ENCODE peak calls at places on chromosomes 3 and 15, in six cellular contexts. One of them, this sample, is unnamed.

GRCh38 chr15:69056365-69056764 is 41.9 kb downstream of the NOX5 start:
- DNase-seq in body of pancreas: no peak
- DNase-seq in stomach: no peak
- DNase-seq in ovary: no peak
- DNase-seq in heart left ventricle: no peak
- DNase-seq in HepG2: no peak
- DNase-seq in this sample: no peak

GRCh38 chr3:196246612-196247308 is 30.4 kb downstream of the SLC51A start:
- DNase-seq in body of pancreas: no peak
- DNase-seq in stomach: no peak
- DNase-seq in ovary: no peak
- DNase-seq in heart left ventricle: no peak
- DNase-seq in HepG2: no peak
- DNase-seq in this sample: no peak

GRCh38 chr3:23480324-23480704 is 277.2 kb downstream of the UBE2E2 start:
- DNase-seq in body of pancreas: no peak
- DNase-seq in stomach: no peak
- DNase-seq in ovary: no peak
- DNase-seq in heart left ventricle: no peak
- DNase-seq in HepG2: no peak
- DNase-seq in this sample: no peak

GRCh38 chr15:76011611-76012010 is 613 bp downstream of the NRG4 start:
- DNase-seq in body of pancreas: no peak
- DNase-seq in stomach: no peak
- DNase-seq in ovary: no peak
- DNase-seq in heart left ventricle: no peak
- DNase-seq in HepG2: no peak
- DNase-seq in this sample: no peak

GRCh38 chr15:60751985-60752952 is 273.3 kb upstream of the ICE2 start:
- DNase-seq in body of pancreas: peak
- DNase-seq in stomach: peak
- DNase-seq in ovary: peak
- DNase-seq in heart left ventricle: no peak
- DNase-seq in HepG2: peak
- DNase-seq in this sample: peak

GRCh38 chr3:175433026-175433668 is 574.0 kb downstream of the NAALADL2 start:
- DNase-seq in body of pancreas: no peak
- DNase-seq in stomach: no peak
- DNase-seq in ovary: no peak
- DNase-seq in heart left ventricle: no peak
- DNase-seq in HepG2: no peak
- DNase-seq in this sample: no peak

GRCh38 chr3:53721187-53721946 is 124.9 kb downstream of the CHDH start:
- DNase-seq in body of pancreas: no peak
- DNase-seq in stomach: no peak
- DNase-seq in ovary: no peak
- DNase-seq in heart left ventricle: no peak
- DNase-seq in HepG2: no peak
- DNase-seq in this sample: no peak

GRCh38 chr3:14879161-14879888 is 60.6 kb downstream of the FGD5 start:
- DNase-seq in body of pancreas: no peak
- DNase-seq in stomach: no peak
- DNase-seq in ovary: no peak
- DNase-seq in heart left ventricle: no peak
- DNase-seq in HepG2: no peak
- DNase-seq in this sample: peak

GRCh38 chr3:123070471-123070870 is 3.6 kb downstream of the PDIA5 start:
- DNase-seq in body of pancreas: no peak
- DNase-seq in stomach: no peak
- DNase-seq in ovary: no peak
- DNase-seq in heart left ventricle: no peak
- DNase-seq in HepG2: no peak
- DNase-seq in this sample: no peak

GRCh38 chr15:27250223-27250622 is 279.2 kb downstream of the GABRG3 start:
- DNase-seq in body of pancreas: no peak
- DNase-seq in stomach: no peak
- DNase-seq in ovary: no peak
- DNase-seq in heart left ventricle: no peak
- DNase-seq in HepG2: no peak
- DNase-seq in this sample: no peak

GRCh38 chr3:51692980-51693395 is 13.9 kb upstream of the GRM2 start:
- DNase-seq in body of pancreas: no peak
- DNase-seq in stomach: no peak
- DNase-seq in ovary: no peak
- DNase-seq in heart left ventricle: no peak
- DNase-seq in HepG2: no peak
- DNase-seq in this sample: no peak

GRCh38 chr3:185175370-185175987 is 22.6 kb upstream of the C3orf70 start:
- DNase-seq in body of pancreas: no peak
- DNase-seq in stomach: peak
- DNase-seq in ovary: peak
- DNase-seq in heart left ventricle: peak
- DNase-seq in HepG2: peak
- DNase-seq in this sample: no peak

GRCh38 chr3:136612512-136612911 is 139.7 kb downstream of the STAG1 start:
- DNase-seq in body of pancreas: no peak
- DNase-seq in stomach: no peak
- DNase-seq in ovary: no peak
- DNase-seq in heart left ventricle: no peak
- DNase-seq in HepG2: no peak
- DNase-seq in this sample: no peak

GRCh38 chr15:101487060-101487459 is 2.4 kb downstream of the PCSK6 start:
- DNase-seq in body of pancreas: no peak
- DNase-seq in stomach: no peak
- DNase-seq in ovary: no peak
- DNase-seq in heart left ventricle: no peak
- DNase-seq in HepG2: no peak
- DNase-seq in this sample: no peak

GRCh38 chr15:38128389-38128788 is 124.2 kb upstream of the SPRED1 start:
- DNase-seq in body of pancreas: no peak
- DNase-seq in stomach: no peak
- DNase-seq in ovary: no peak
- DNase-seq in heart left ventricle: no peak
- DNase-seq in HepG2: no peak
- DNase-seq in this sample: no peak

GRCh38 chr15:62059818-62060115 is 480 bp downstream of the VPS13C start:
- DNase-seq in body of pancreas: peak
- DNase-seq in stomach: peak
- DNase-seq in ovary: peak
- DNase-seq in heart left ventricle: peak
- DNase-seq in HepG2: peak
- DNase-seq in this sample: peak

GRCh38 chr15:62060896-62061280 is 641 bp upstream of the VPS13C start:
- DNase-seq in body of pancreas: no peak
- DNase-seq in stomach: no peak
- DNase-seq in ovary: no peak
- DNase-seq in heart left ventricle: no peak
- DNase-seq in HepG2: no peak
- DNase-seq in this sample: no peak

GRCh38 chr15:62058327-62059028 is 1.8 kb downstream of the VPS13C start:
- DNase-seq in body of pancreas: no peak
- DNase-seq in stomach: no peak
- DNase-seq in ovary: no peak
- DNase-seq in heart left ventricle: no peak
- DNase-seq in HepG2: no peak
- DNase-seq in this sample: no peak

GRCh38 chr15:62059108-62059817 is 984 bp downstream of the VPS13C start:
- DNase-seq in body of pancreas: no peak
- DNase-seq in stomach: no peak
- DNase-seq in ovary: no peak
- DNase-seq in heart left ventricle: no peak
- DNase-seq in HepG2: no peak
- DNase-seq in this sample: no peak

GRCh38 chr15:62060116-62060895 is at the start of gene VPS13C:
- DNase-seq in body of pancreas: peak
- DNase-seq in stomach: peak
- DNase-seq in ovary: peak
- DNase-seq in heart left ventricle: peak
- DNase-seq in HepG2: peak
- DNase-seq in this sample: peak
- TF ChIP-seq POLR2A in body of pancreas: peak
- TF ChIP-seq POLR2A in stomach: peak
- TF ChIP-seq POLR2A in ovary: peak
- TF ChIP-seq POLR2A in heart left ventricle: no peak
- TF ChIP-seq POLR2A in HepG2: peak
- TF ChIP-seq POLR2A in this sample: peak

DNA sequence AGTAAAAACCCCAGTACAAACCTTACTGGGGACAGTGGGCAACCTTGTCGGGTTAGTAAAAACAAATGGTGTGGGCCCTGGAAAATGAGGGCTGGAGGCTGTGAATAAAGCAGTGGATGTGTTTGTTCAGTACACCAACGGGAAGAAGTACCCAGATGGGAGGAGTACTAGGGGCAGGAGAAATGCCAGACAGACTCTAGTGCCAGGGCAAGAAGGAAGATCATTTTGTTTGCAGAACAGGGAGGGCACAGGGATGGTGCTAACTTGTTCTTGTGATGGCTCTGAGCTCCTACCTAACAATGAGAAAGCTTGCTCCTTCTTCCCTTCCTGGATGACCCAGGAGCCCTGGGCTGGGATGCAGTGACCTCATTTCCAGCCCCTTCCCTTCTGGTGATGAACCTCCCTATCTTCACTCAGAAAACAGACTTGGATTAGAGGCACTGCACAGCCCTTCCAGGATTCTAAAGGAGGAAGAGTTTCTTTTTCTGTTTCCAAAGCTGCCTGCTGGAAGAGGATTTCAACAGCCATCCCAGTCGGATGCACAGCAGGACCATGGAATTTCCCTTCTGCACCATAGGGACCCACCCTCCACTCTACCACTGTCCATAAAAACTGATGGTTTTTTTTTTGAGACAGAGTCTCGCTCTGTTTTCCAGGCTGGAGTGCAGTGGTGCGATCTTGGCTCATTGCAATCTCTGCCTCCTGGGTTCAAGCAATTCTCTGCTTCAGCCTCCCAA is 6.1 kb downstream of the RASSF1 start:
- DNase-seq in body of pancreas: no peak
- DNase-seq in stomach: no peak
- DNase-seq in ovary: no peak
- DNase-seq in heart left ventricle: no peak
- DNase-seq in HepG2: no peak
- DNase-seq in this sample: no peak
- TF ChIP-seq POLR2A in body of pancreas: no peak
- TF ChIP-seq POLR2A in stomach: no peak
- TF ChIP-seq POLR2A in ovary: no peak
- TF ChIP-seq POLR2A in heart left ventricle: no peak
- TF ChIP-seq POLR2A in HepG2: no peak
- TF ChIP-seq POLR2A in this sample: no peak

DNA sequence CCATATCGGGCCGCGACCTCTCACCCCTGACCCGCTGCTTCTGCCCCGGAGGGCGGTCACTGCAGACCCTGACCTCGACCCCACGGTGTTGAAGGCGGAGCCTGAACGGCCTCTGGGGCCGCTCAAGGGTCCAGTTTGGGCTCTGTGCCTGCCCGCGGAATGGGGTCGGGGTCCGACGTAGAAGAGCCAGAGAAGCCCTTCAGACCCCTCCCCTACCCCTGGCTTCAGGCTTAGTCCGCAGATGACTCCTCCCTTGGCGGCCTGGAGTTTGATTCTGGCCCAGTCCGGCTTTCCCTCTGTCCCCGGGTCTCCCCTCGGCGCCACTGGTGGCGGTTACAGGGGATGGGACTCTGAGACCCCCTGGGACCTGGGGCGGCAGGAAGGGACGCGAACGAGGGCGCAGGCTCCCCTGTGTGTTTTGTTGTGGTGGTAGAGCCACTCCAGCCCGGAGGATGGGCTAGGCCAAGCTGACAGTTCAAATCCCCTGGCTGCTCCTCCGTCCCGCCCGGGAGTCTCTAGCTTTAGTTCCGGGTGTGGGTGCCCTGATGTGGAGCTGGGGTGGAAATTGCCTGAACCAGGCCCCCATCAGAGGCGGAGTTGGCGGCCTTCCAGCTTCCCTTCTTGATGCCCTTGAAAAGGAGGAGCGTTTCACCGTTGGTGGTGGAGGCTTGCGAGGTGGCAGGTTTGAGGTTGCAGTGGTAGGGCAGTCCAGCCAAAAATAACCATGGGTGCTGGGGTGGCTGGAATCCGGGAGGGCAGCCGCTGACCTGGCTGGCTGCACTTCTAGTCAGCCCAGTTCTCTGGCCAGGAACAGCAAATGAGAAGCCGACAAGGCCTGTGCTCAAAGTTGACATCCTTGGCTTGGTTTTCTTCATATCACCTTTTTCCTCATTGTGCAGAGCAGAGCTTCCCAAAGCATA is 644 bp downstream of the CLK3 start:
- DNase-seq in body of pancreas: peak
- DNase-seq in stomach: peak
- DNase-seq in ovary: peak
- DNase-seq in heart left ventricle: peak
- DNase-seq in HepG2: peak
- DNase-seq in this sample: peak
- TF ChIP-seq POLR2A in body of pancreas: peak
- TF ChIP-seq POLR2A in stomach: no peak
- TF ChIP-seq POLR2A in ovary: no peak
- TF ChIP-seq POLR2A in heart left ventricle: no peak
- TF ChIP-seq POLR2A in HepG2: no peak
- TF ChIP-seq POLR2A in this sample: peak

DNA sequence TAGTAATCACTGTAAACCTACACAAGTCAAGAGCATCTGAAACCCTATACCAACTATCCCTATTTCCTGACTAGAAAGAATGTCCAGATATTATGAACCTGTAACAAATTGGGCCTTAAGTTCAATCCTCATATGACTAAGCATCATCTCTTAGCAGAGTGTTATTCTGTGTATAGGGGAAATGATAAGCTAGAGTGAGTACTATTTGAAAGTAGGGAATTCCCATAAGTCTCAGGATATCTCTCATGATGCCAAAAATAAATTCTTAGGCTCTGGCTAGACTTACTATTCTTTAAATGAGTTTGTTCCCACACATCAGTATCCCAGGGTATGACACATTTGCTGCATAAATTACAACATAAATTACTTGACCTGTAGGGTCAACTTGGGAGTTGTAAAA is 15.3 kb downstream of the MRPL47 start:
- DNase-seq in body of pancreas: no peak
- DNase-seq in stomach: no peak
- DNase-seq in ovary: no peak
- DNase-seq in heart left ventricle: no peak
- DNase-seq in HepG2: no peak
- DNase-seq in this sample: no peak
- TF ChIP-seq POLR2A in body of pancreas: no peak
- TF ChIP-seq POLR2A in stomach: no peak
- TF ChIP-seq POLR2A in ovary: no peak
- TF ChIP-seq POLR2A in heart left ventricle: no peak
- TF ChIP-seq POLR2A in HepG2: no peak
- TF ChIP-seq POLR2A in this sample: no peak

This sample was measured in Peyer's patch.